ENCODE peak calls at places on chromosome 16, in seven cellular contexts. U is PC-3, X is aorta, G is transverse colon, Z is stomach, S is tibial nerve, O is left ventricle myocardium inferior. B is an unnamed sample.

GRCh38 chr16:17836868-17837602 is 366.3 kb upstream of the XYLT1 start:
- DNase-seq in U (peak), X (no peak), G (no peak), Z (no peak), S (no peak), O (no peak), B (peak)

GRCh38 chr16:4048481-4048880 is 67.8 kb downstream of the ADCY9 start:
- DNase-seq in U (no peak), X (no peak), G (no peak), Z (no peak), S (no peak), O (no peak), B (no peak)

GRCh38 chr16:20094157-20094556 is 20.5 kb upstream of the GPR139 start:
- DNase-seq in U (no peak), X (no peak), G (no peak), Z (no peak), S (no peak), O (no peak), B (no peak)

GRCh38 chr16:58160855-58161254 is 31.7 kb upstream of the CFAP20 start:
- DNase-seq in U (no peak), X (no peak), G (no peak), Z (no peak), S (no peak), O (no peak), B (no peak)

GRCh38 chr16:47728229-47728628 is 267.1 kb downstream of the PHKB start:
- DNase-seq in U (no peak), X (no peak), G (no peak), Z (no peak), S (no peak), O (no peak), B (no peak)

GRCh38 chr16:30724641-30725464 is 23.4 kb upstream of the PHKG2 start:
- DNase-seq in U (no peak), X (no peak), G (peak), Z (no peak), S (no peak), O (peak), B (no peak)

GRCh38 chr16:1794221-1794871 is 841 bp upstream of the IGFALS start:
- DNase-seq in U (no peak), X (peak), G (no peak), Z (peak), S (no peak), O (no peak), B (no peak)

GRCh38 chr16:11848842-11849241 is 2.5 kb downstream of the RSL1D1 start:
- DNase-seq in U (no peak), X (no peak), G (no peak), Z (no peak), S (no peak), O (no peak), B (no peak)

GRCh38 chr16:88116121-88116900 is 165.1 kb downstream of the BANP start:
- DNase-seq in U (peak), X (no peak), G (no peak), Z (no peak), S (no peak), O (no peak), B (no peak)

GRCh38 chr16:30697264-30698138 is 1.5 kb upstream of the SRCAP start:
- DNase-seq in U (peak), X (no peak), G (no peak), Z (no peak), S (no peak), O (no peak), B (peak)

GRCh38 chr16:23400387-23400930 is 52.5 kb downstream of the COG7 start:
- DNase-seq in U (no peak), X (peak), G (no peak), Z (no peak), S (no peak), O (no peak), B (no peak)

GRCh38 chr16:86384263-86384649 is 126.1 kb upstream of the FOXF1 start:
- DNase-seq in U (no peak), X (no peak), G (no peak), Z (no peak), S (no peak), O (no peak), B (no peak)
- H3K27ac ChIP-seq in U (no peak), X (no peak), G (peak), Z (peak), S (no peak), O (peak), B (no peak)

GRCh38 chr16:89155851-89156739 is 15.5 kb upstream of the CDH15 start:
- DNase-seq in U (no peak), X (no peak), G (no peak), Z (peak), S (no peak), O (no peak), B (no peak)
- H3K27ac ChIP-seq in U (no peak), X (no peak), G (no peak), Z (no peak), S (no peak), O (peak), B (no peak)

GRCh38 chr16:66519482-66519881 is 30.4 kb downstream of the TK2 start:
- DNase-seq in U (no peak), X (peak), G (no peak), Z (no peak), S (no peak), O (no peak), B (no peak)
- H3K27ac ChIP-seq in U (no peak), X (no peak), G (peak), Z (peak), S (peak), O (peak), B (peak)

GRCh38 chr16:84529607-84530006 is 25.1 kb upstream of the MEAK7 start:
- DNase-seq in U (no peak), X (no peak), G (no peak), Z (no peak), S (no peak), O (no peak), B (no peak)

GRCh38 chr16:84526794-84527485 is 22.5 kb upstream of the MEAK7 start:
- DNase-seq in U (no peak), X (no peak), G (no peak), Z (no peak), S (no peak), O (peak), B (no peak)

GRCh38 chr16:84528317-84528716 is 23.9 kb upstream of the MEAK7 start:
- DNase-seq in U (no peak), X (no peak), G (no peak), Z (no peak), S (no peak), O (no peak), B (no peak)

GRCh38 chr16:84530590-84530989 is 26.1 kb upstream of the MEAK7 start:
- DNase-seq in U (no peak), X (no peak), G (no peak), Z (no peak), S (no peak), O (no peak), B (no peak)

GRCh38 chr16:84527486-84528269 is 23.2 kb upstream of the MEAK7 start:
- DNase-seq in U (no peak), X (no peak), G (no peak), Z (no peak), S (no peak), O (no peak), B (no peak)
- H3K27ac ChIP-seq in U (no peak), X (no peak), G (peak), Z (no peak), S (peak), O (peak), B (no peak)

GRCh38 chr16:71721066-71721740 is 3.3 kb downstream of the PHLPP2 start:
- DNase-seq in U (no peak), X (no peak), G (no peak), Z (no peak), S (no peak), O (no peak), B (no peak)

GRCh38 chr16:71722801-71723536 is 1.5 kb downstream of the PHLPP2 start:
- DNase-seq in U (peak), X (peak), G (peak), Z (peak), S (peak), O (peak), B (peak)

GRCh38 chr16:71723537-71724319 is 773 bp downstream of the PHLPP2 start:
- DNase-seq in U (peak), X (peak), G (peak), Z (peak), S (peak), O (peak), B (peak)

GRCh38 chr16:71726491-71727319 is 2.2 kb upstream of the PHLPP2 start:
- DNase-seq in U (no peak), X (no peak), G (no peak), Z (no peak), S (no peak), O (no peak), B (no peak)

GRCh38 chr16:71724320-71724751 is at the start of gene PHLPP2:
- DNase-seq in U (no peak), X (no peak), G (no peak), Z (no peak), S (no peak), O (no peak), B (no peak)
- H3K27ac ChIP-seq in U (no peak), X (peak), G (peak), Z (peak), S (peak), O (peak), B (peak)

GRCh38 chr16:50711862-50712567 is 18.6 kb downstream of the NOD2 start:
- DNase-seq in U (no peak), X (peak), G (no peak), Z (no peak), S (no peak), O (peak), B (no peak)
- H3K27ac ChIP-seq in U (no peak), X (no peak), G (no peak), Z (no peak), S (no peak), O (peak), B (no peak)

GRCh38 chr16:8831450-8832382 is 34.1 kb downstream of the PMM2 start:
- DNase-seq in U (no peak), X (no peak), G (no peak), Z (no peak), S (no peak), O (no peak), B (no peak)
- H3K27ac ChIP-seq in U (no peak), X (no peak), G (no peak), Z (no peak), S (no peak), O (no peak), B (no peak)

GRCh38 chr16:66740010-66740409 is 11.4 kb downstream of the DYNC1LI2 start:
- DNase-seq in U (peak), X (no peak), G (peak), Z (no peak), S (no peak), O (no peak), B (peak)
- H3K27ac ChIP-seq in U (no peak), X (no peak), G (peak), Z (peak), S (peak), O (peak), B (no peak)